ENCODE peak calls at places on chromosomes 13 and 19, in five cellular contexts. S is cardiac fibroblast, L is transverse colon, R is Panc1, H is foreskin fibroblast. W is an unnamed sample.

GRCh38 chr13:110511509-110512181 is 49.9 kb downstream of the RAB20 start:
- DNase-seq in S (no peak), L (no peak), R (no peak), H (no peak), W (no peak)

GRCh38 chr13:114211446-114211845 is 23.3 kb upstream of the CDC16 start:
- DNase-seq in S (no peak), L (no peak), R (no peak), H (no peak), W (no peak)

GRCh38 chr19:31232220-31232619 is 117.0 kb downstream of the TSHZ3 start:
- DNase-seq in S (no peak), L (no peak), R (no peak), H (no peak), W (peak; percentile 23)

GRCh38 chr13:73514208-73514607 is 455.4 kb downstream of the KLF5 start:
- DNase-seq in S (no peak), L (no peak), R (no peak), H (no peak), W (no peak)

GRCh38 chr13:37026778-37027177 is 26.2 kb downstream of the EXOSC8 start:
- DNase-seq in S (no peak), L (no peak), R (no peak), H (no peak), W (no peak)

GRCh38 chr13:30871713-30872029 is 34.4 kb upstream of the MEDAG start:
- DNase-seq in S (peak; percentile 44), L (no peak), R (no peak), H (no peak), W (no peak)

GRCh38 chr13:75135325-75135825 is 346.6 kb downstream of the TBC1D4 start:
- DNase-seq in S (peak; percentile 91), L (no peak), R (no peak), H (peak; percentile 96), W (peak; percentile 98)

GRCh38 chr19:18915639-18916038 is 3.5 kb downstream of the COPE start:
- DNase-seq in S (peak; percentile 56), L (peak; percentile 39), R (no peak), H (peak; percentile 49), W (peak; percentile 39)

GRCh38 chr13:50236898-50237318 is 221.7 kb downstream of the KCNRG start:
- DNase-seq in S (peak; percentile 38), L (no peak), R (no peak), H (no peak), W (peak; percentile 64)

GRCh38 chr13:76223565-76223964 is 587.4 kb downstream of the LMO7 start:
- DNase-seq in S (peak; percentile 6), L (no peak), R (no peak), H (no peak), W (no peak)

GRCh38 chr19:29001006-29001921 is 211.7 kb downstream of the UQCRFS1 start:
- DNase-seq in S (no peak), L (no peak), R (no peak), H (no peak), W (no peak)

GRCh38 chr13:31964168-31964567 is 67.4 kb upstream of the FRY start:
- DNase-seq in S (no peak), L (no peak), R (no peak), H (no peak), W (no peak)

GRCh38 chr13:26605845-26606244 is 48.4 kb downstream of the WASF3 start:
- DNase-seq in S (no peak), L (no peak), R (no peak), H (no peak), W (peak; percentile 18)

GRCh38 chr13:30022256-30022655 is 171.8 kb upstream of the UBL3 start:
- DNase-seq in S (no peak), L (no peak), R (no peak), H (no peak), W (no peak)

GRCh38 chr13:101258071-101258470 is 158.2 kb downstream of the NALCN start:
- DNase-seq in S (peak; percentile 36), L (no peak), R (peak; percentile 24), H (peak; percentile 91), W (peak; percentile 86)

GRCh38 chr19:36114763-36115452 is at the start of gene POLR2I:
- DNase-seq in S (peak; percentile 100), L (peak; percentile 99), R (peak; percentile 99), H (peak; percentile 100), W (peak; percentile 100)

GRCh38 chr19:36111200-36111539 is 227 bp downstream of the OVOL3 start:
- DNase-seq in S (no peak), L (no peak), R (no peak), H (no peak), W (no peak)

GRCh38 chr19:36112678-36113077 is 1.7 kb downstream of the OVOL3 start:
- DNase-seq in S (no peak), L (no peak), R (no peak), H (no peak), W (no peak)

GRCh38 chr19:36113895-36114762 is 546 bp downstream of the POLR2I start:
- DNase-seq in S (peak; percentile 48), L (peak; percentile 32), R (no peak), H (peak; percentile 35), W (peak; percentile 24)

DNA sequence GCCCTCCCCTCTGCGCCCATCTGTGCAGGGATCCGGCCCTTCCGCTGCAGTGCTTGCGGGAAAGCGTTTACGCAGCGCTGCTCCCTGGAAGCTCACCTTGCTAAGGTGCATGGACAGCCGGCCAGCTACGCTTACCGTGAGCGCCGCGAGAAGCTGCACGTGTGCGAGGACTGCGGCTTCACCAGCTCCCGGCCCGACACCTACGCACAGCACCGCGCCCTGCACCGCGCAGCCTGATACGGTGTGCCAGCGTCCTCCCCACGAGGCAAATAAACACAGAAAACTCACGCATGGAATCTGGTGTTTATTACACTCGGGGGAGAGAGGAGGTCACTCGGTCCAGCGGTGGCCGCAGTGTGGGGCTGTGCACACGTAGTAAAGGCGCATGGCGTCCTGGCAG is 1.2 kb downstream of the POLR2I start:
- DNase-seq in S (no peak), L (no peak), R (no peak), H (no peak), W (no peak)
- TF ChIP-seq CTCF in S (no peak), L (no peak), R (no peak), H (no peak), W (no peak)

GRCh38 chr19:15587663-15588062 is 27.4 kb upstream of the CYP4F8 start:
- DNase-seq in S (no peak), L (peak; percentile 16), R (no peak), H (no peak), W (no peak)

GRCh38 chr19:15584541-15585115 is 30.4 kb upstream of the CYP4F8 start:
- DNase-seq in S (peak; percentile 62), L (peak; percentile 82), R (peak; percentile 33), H (peak; percentile 23), W (peak; percentile 67)

GRCh38 chr19:15583346-15583745 is 31.7 kb upstream of the CYP4F8 start:
- DNase-seq in S (no peak), L (no peak), R (no peak), H (no peak), W (no peak)

GRCh38 chr19:15589760-15590451 is 25.1 kb upstream of the CYP4F8 start:
- DNase-seq in S (no peak), L (no peak), R (no peak), H (no peak), W (no peak)

DNA sequence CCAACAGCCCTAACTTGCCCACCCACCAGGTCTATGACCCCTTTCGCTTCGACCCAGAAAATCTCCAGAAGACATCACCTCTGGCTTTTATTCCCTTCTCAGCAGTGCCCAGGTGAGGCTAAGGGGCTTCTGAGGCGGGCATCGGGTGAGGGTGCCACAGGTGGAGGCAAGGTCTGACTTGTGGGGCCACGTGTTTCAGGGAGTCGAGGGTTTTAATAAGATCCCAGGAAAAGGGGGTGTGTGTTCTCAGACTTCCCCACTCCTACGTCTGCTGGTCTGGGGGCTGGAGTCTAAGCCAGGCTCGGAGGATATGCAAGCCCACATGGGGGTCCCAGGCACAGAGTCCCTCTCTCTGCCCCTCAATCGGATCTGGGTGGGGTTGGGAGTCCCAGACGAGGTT is 30.9 kb upstream of the CYP4F8 start:
- DNase-seq in S (no peak), L (no peak), R (no peak), H (no peak), W (no peak)
- H3K4me3 ChIP-seq in S (no peak overlapping the region), L (no peak overlapping the region), R (peak overlapping the region; percentile 14), H (no peak overlapping the region), W (no peak overlapping the region)

GRCh38 chr13:65342938-65343337 is 1887.2 kb downstream of the PCDH9 start:
- DNase-seq in S (peak; percentile 14), L (no peak), R (no peak), H (no peak), W (peak; percentile 17)
- TF ChIP-seq CTCF in S (no peak), L (no peak), R (no peak), H (no peak), W (no peak)

GRCh38 chr13:99434258-99434788 is 66.9 kb upstream of the TM9SF2 start:
- DNase-seq in S (no peak), L (peak; percentile 44), R (no peak), H (no peak), W (no peak)
- H3K4me3 ChIP-seq in S (no peak overlapping the region), L (no peak overlapping the region), R (no peak overlapping the region), H (no peak overlapping the region), W (no peak overlapping the region)

GRCh38 chr19:11296264-11296663 is 304 bp downstream of the TSPAN16 start:
- DNase-seq in S (peak; percentile 71), L (no peak), R (no peak), H (no peak), W (no peak)

GRCh38 chr19:11293468-11294389 is 2.2 kb upstream of the TSPAN16 start:
- DNase-seq in S (peak; percentile 99), L (peak; percentile 93), R (peak; percentile 82), H (peak; percentile 91), W (peak; percentile 92)

GRCh38 chr19:11295180-11295579 is 780 bp upstream of the TSPAN16 start:
- DNase-seq in S (no peak), L (no peak), R (no peak), H (no peak), W (no peak)

GRCh38 chr19:11291991-11292390 is 4.0 kb upstream of the TSPAN16 start:
- DNase-seq in S (no peak), L (no peak), R (no peak), H (no peak), W (no peak)

GRCh38 chr19:11295665-11296245 is at the start of gene TSPAN16:
- DNase-seq in S (no peak), L (no peak), R (no peak), H (no peak), W (no peak)
- TF ChIP-seq CTCF in S (no peak), L (no peak), R (no peak), H (no peak), W (peak; percentile 13)

DNA sequence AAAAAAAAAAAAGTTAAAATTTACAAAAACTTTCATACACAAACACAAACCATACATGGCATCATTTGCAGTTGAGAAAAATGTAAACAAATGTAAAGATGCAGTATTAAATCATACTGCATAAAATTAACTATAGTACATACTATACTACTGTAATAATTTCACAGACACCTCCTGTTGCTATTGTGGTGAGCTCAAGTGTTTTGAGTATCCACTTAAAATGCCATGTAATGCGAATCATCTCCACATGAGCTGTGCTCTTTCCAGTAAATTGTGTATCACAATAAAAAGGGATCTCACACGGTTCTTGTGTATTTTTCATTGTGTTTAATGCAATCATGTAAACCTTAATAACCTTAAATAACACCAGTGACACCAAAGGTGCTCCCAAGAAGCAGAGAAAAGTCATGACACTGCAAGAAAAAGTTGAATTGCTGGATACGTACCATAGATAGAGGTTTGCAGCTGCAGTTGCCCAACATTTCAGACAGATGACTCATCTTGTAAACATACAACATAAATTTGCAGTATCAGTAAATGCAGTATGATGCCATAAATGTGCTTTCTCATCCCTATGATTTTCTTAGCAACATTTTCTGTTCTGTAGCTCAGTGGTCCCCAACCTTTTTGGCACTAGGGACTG is 166.6 kb downstream of the RAP2A start:
- DNase-seq in S (peak; percentile 84), L (no peak), R (no peak), H (peak; percentile 26), W (peak; percentile 91)
- H3K4me3 ChIP-seq in S (no peak overlapping the region), L (no peak overlapping the region), R (no peak overlapping the region), H (no peak overlapping the region), W (no peak overlapping the region)